ENCODE peak calls at places on chromosomes 16 and 17, in nine cellular contexts. P, I, R, C, X, L, M, O and B are unnamed samples.

GRCh38 chr16:57140866-57141668 is 44.8 kb downstream of the PSME3IP1 start:
- DNase-seq in M (no peak), O (no peak), X (no peak), L (no peak), I (no peak), C (no peak), P (no peak), R (no peak), B (no peak)

GRCh38 chr17:66222772-66223350 is 6.4 kb downstream of the APOH start:
- DNase-seq in M (no peak), X (no peak), R (no peak), L (no peak), C (no peak), O (no peak), I (no peak), P (no peak), B (no peak)

GRCh38 chr16:50238868-50239301 is 27.5 kb upstream of the ADCY7 start:
- DNase-seq in X (no peak), P (no peak), M (no peak), I (no peak), L (no peak), O (no peak), R (peak), C (no peak), B (no peak)

GRCh38 chr17:77354721-77355455 is 214.1 kb downstream of the SEC14L1 start:
- DNase-seq in R (peak), L (no peak), O (no peak), C (no peak), I (peak), X (no peak), P (peak), M (peak), B (no peak)

GRCh38 chr17:36935681-36936454 is 1.4 kb upstream of the LHX1 start:
- DNase-seq in O (peak), X (no peak), L (no peak), M (no peak), R (no peak), I (no peak), P (no peak), C (no peak), B (no peak)

GRCh38 chr17:17570798-17571716 is 20.5 kb downstream of the PEMT start:
- DNase-seq in M (peak), R (no peak), C (no peak), O (no peak), L (no peak), X (no peak), I (no peak), P (no peak), B (no peak)

GRCh38 chr17:42249681-42250446 is 26.3 kb downstream of the STAT5B start:
- DNase-seq in L (peak), X (no peak), O (no peak), I (no peak), P (no peak), R (no peak), C (peak), M (no peak), B (no peak)

GRCh38 chr17:76556759-76557367 is 17.0 kb downstream of the PRCD start:
- DNase-seq in M (no peak), C (peak), R (peak), O (no peak), P (peak), X (peak), I (no peak), L (peak), B (no peak)

GRCh38 chr17:76539631-76540271 is at the start of gene PRCD:
- DNase-seq in X (no peak), R (no peak), P (no peak), I (no peak), C (no peak), M (peak), O (no peak), L (no peak), B (no peak)

GRCh38 chr16:1637526-1637925 is 25.4 kb downstream of the CRAMP1 start:
- DNase-seq in C (no peak), L (no peak), I (no peak), M (no peak), X (no peak), P (no peak), R (no peak), O (no peak), B (no peak)

GRCh38 chr17:79671387-79671752 is 59.4 kb upstream of the ENPP7 start:
- DNase-seq in L (no peak), X (no peak), P (no peak), C (no peak), M (no peak), R (no peak), O (no peak), I (no peak), B (no peak)

GRCh38 chr16:700684-701584 is 4.7 kb downstream of the FBXL16 start:
- DNase-seq in R (no peak), O (no peak), C (no peak), P (no peak), M (no peak), X (no peak), L (peak), I (no peak), B (peak)